ENCODE peak calls at places on chromosomes 7 and 10, in nine cellular contexts. Y is WERI-Rb-1, S is right lobe of liver, L is GM12865, V is IMR-90, H is uterus, J is foreskin keratinocyte, A is A549, O is AG04450. I is an unnamed sample.

GRCh38 chr7:18894155-18894554 is 223.3 kb downstream of the TWIST1 start:
- DNase-seq in O (no peak), Y (no peak), S (no peak), L (no peak), J (no peak), A (no peak), H (no peak), V (no peak), I (no peak)

GRCh38 chr7:1463685-1464223 is 4.5 kb upstream of the MICALL2 start:
- DNase-seq in Y (no peak), J (no peak), S (no peak), V (no peak), H (no peak), A (no peak), O (no peak), L (no peak), I (no peak)

GRCh38 chr10:92761576-92761975 is 71.8 kb downstream of the HHEX start:
- DNase-seq in S (no peak), H (no peak), A (no peak), Y (no peak), O (no peak), L (no peak), J (no peak), V (no peak), I (no peak)

GRCh38 chr7:105769951-105770628 is 106.3 kb downstream of the ATXN7L1 start:
- DNase-seq in S (no peak), J (no peak), O (no peak), A (peak), H (no peak), L (peak), Y (peak), V (peak), I (no peak)

GRCh38 chr10:17416442-17417211 is 37.8 kb downstream of the ST8SIA6 start:
- DNase-seq in V (no peak), S (no peak), A (no peak), L (no peak), J (no peak), H (no peak), O (no peak), Y (no peak), I (no peak)

GRCh38 chr7:5478568-5479045 is 55.0 kb upstream of the TNRC18 start:
- DNase-seq in J (no peak), L (no peak), O (no peak), H (no peak), S (no peak), V (no peak), A (no peak), Y (peak), I (no peak)

GRCh38 chr10:58813573-58813972 is 300.9 kb downstream of the BICC1 start:
- DNase-seq in O (no peak), S (peak), H (no peak), J (no peak), V (no peak), Y (no peak), L (no peak), A (no peak), I (no peak)

GRCh38 chr7:151089893-151090730 is 3.8 kb downstream of the AGAP3 start:
- DNase-seq in A (no peak), V (no peak), O (no peak), S (no peak), J (no peak), Y (peak), L (no peak), H (no peak), I (no peak)

GRCh38 chr7:51276967-51277366 is 39.6 kb downstream of the COBL start:
- DNase-seq in A (no peak), Y (no peak), L (no peak), V (no peak), O (no peak), J (no peak), S (no peak), H (no peak), I (no peak)

GRCh38 chr7:50069613-50070012 is 23.4 kb downstream of the ZPBP start:
- DNase-seq in L (peak), S (peak), H (peak), V (no peak), Y (no peak), A (no peak), O (no peak), J (no peak), I (no peak)

GRCh38 chr10:78215645-78216044 is 182.0 kb downstream of the RPS24 start:
- DNase-seq in A (no peak), S (no peak), Y (no peak), V (peak), H (peak), L (no peak), J (no peak), O (peak), I (no peak)

GRCh38 chr7:20170626-20171025 is 46.6 kb downstream of the MACC1 start:
- DNase-seq in H (no peak), Y (no peak), V (peak), O (no peak), J (no peak), S (no peak), A (no peak), L (no peak), I (no peak)

GRCh38 chr10:63054889-63055606 is 78.1 kb upstream of the NRBF2 start:
- DNase-seq in V (no peak), O (no peak), L (no peak), Y (no peak), S (no peak), A (no peak), J (peak), H (no peak), I (no peak)
- TF ChIP-seq CTCF in V (no peak), O (no peak), L (no peak), Y (no peak), S (no peak), A (no peak), J (no peak), H (no peak), I (no peak)

GRCh38 chr10:80196270-80196949 is 8.9 kb downstream of the ANXA11 start:
- DNase-seq in V (peak), H (no peak), S (peak), A (no peak), J (peak), O (no peak), L (peak), Y (no peak), I (no peak)

GRCh38 chr10:80199828-80200227 is 5.5 kb downstream of the ANXA11 start:
- DNase-seq in O (no peak), H (peak), V (peak), L (no peak), Y (no peak), A (no peak), S (no peak), J (no peak), I (no peak)

GRCh38 chr10:80196950-80197315 is 8.4 kb downstream of the ANXA11 start:
- DNase-seq in O (no peak), A (no peak), Y (no peak), J (no peak), S (no peak), H (no peak), L (no peak), V (no peak), I (no peak)

GRCh38 chr10:80200259-80200658 is 5.1 kb downstream of the ANXA11 start:
- DNase-seq in L (no peak), H (no peak), J (no peak), S (no peak), Y (no peak), O (no peak), V (no peak), A (no peak), I (no peak)

GRCh38 chr10:80197972-80198591 is 7.3 kb downstream of the ANXA11 start:
- DNase-seq in J (no peak), Y (no peak), O (no peak), H (no peak), L (no peak), A (no peak), V (no peak), S (no peak), I (no peak)
- TF ChIP-seq CTCF in J (no peak), Y (no peak), O (no peak), H (no peak), L (no peak), A (no peak), V (no peak), S (no peak), I (no peak)

DNA sequence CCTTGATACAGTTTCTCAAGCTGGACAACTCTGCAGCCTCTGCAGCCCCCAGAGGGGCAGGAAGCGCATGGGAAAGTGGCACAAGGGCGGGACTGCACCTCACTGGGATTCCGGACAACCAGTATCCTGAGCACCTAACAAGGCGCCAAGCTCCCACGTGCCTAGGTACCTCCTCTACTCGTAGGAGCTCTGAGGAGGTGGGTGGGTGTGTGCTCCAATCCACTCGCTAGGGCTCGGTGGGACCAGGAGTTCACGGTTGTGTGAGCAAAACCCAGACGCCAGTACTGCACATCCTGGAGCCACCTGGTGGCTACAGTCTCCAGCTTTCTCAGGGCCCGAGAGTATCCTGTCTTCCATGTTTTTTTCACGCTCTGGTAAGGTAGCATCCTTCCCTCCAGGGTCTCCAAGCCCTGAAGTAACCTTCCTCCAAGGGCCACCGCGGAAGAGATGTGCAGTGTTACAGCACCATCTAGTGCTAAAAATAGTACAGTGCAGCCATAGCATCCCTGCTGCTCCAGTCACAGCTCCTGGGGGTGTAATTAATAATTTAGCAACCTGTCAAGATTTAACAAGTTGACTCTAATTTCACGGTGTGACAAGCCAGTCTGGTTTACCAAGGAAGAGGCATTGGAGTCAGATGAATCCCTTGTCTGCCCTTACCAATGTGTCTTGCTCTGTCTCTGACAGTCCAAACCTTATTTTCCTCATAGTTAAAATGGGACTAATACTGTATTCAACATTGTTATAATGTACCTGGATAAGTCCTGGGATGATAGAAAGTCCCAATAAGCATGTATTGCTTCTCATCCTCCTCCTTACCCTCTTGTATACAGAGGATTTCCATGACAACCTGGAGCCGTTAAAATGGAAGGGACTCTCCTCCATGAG is 70.4 kb downstream of the HERPUD2 start:
- DNase-seq in L (peak), S (no peak), O (no peak), Y (peak), J (peak), V (peak), A (peak), H (no peak), I (no peak)
- TF ChIP-seq CTCF in L (peak), S (peak), O (peak), Y (peak), J (peak), V (peak), A (peak), H (peak), I (peak)

GRCh38 chr10:122051609-122052385 is 62.8 kb downstream of the TACC2 start:
- DNase-seq in J (peak), V (peak), L (no peak), A (peak), H (peak), S (peak), O (peak), Y (peak), I (no peak)
- TF ChIP-seq CTCF in J (peak), V (peak), L (no peak), A (peak), H (peak), S (peak), O (peak), Y (peak), I (peak)

DNA sequence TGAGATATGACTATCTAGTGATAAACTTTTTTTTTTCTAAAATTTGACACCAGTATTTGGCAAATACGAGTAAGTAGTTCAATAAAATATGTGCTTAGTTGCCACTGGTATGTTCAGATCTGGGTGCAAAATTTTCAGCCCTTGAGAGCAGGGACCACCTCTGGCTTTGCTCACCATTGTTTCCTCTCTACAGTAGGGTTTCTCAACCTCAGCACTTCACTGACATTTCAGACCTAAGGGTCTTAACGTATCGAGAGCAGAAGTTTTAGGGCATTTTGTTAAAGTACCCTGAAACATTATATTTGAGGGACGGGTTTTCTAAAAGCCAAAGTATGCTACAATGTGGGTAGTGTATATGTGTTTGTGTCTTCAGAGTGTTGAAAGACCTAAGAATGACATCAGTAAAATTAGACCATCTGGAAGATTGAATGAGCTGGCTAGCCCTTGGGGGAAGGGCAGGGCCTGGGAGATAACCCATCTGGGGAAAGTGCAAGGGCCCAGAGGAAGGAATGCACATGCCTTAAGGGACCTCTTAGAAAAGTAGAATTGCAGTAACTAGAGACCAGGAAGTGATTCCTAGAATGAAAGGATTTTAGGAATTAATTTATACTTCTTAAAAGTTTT is 11.8 kb downstream of the BZW2 start:
- DNase-seq in A (peak), J (peak), O (peak), V (peak), Y (peak), L (no peak), S (no peak), H (no peak), I (no peak)
- TF ChIP-seq CTCF in A (no peak), J (no peak), O (peak), V (peak), Y (no peak), L (no peak), S (no peak), H (no peak), I (peak)

GRCh38 chr10:55287346-55287745 is 486.3 kb upstream of the PCDH15 start:
- DNase-seq in H (no peak), S (no peak), L (no peak), O (no peak), A (no peak), V (no peak), Y (no peak), J (no peak), I (no peak)
- TF ChIP-seq CTCF in H (no peak), S (no peak), L (no peak), O (no peak), A (no peak), V (no peak), Y (no peak), J (no peak), I (peak)

GRCh38 chr7:37097276-37097675 is 351.4 kb downstream of the ELMO1 start:
- DNase-seq in J (no peak), A (no peak), V (no peak), Y (no peak), H (no peak), L (no peak), S (no peak), O (no peak), I (no peak)
- TF ChIP-seq CTCF in J (no peak), A (no peak), V (no peak), Y (peak), H (no peak), L (peak), S (no peak), O (no peak), I (peak)

GRCh38 chr7:145036592-145037386 is 200.9 kb upstream of the TPK1 start:
- DNase-seq in H (no peak), Y (peak), A (peak), L (peak), O (no peak), V (peak), S (peak), J (peak), I (no peak)
- TF ChIP-seq CTCF in H (peak), Y (peak), A (peak), L (peak), O (peak), V (peak), S (peak), J (peak), I (peak)

GRCh38 chr10:8060010-8060703 is 5.7 kb downstream of the GATA3 start:
- DNase-seq in L (peak), V (peak), Y (no peak), J (peak), S (no peak), A (no peak), H (no peak), O (no peak), I (no peak)
- TF ChIP-seq CTCF in L (no peak), V (no peak), Y (no peak), J (no peak), S (no peak), A (no peak), H (no peak), O (no peak), I (no peak)

GRCh38 chr7:23014681-23015080 is 751 bp upstream of the HYCC1 start:
- DNase-seq in V (no peak), L (no peak), S (no peak), O (no peak), A (no peak), Y (no peak), H (no peak), J (no peak), I (no peak)

GRCh38 chr7:23012186-23012585 is 1.7 kb downstream of the HYCC1 start:
- DNase-seq in S (no peak), H (no peak), Y (peak), O (no peak), A (no peak), V (no peak), J (peak), L (no peak), I (no peak)

GRCh38 chr7:23013715-23014649 is at the start of gene HYCC1:
- DNase-seq in L (peak), Y (peak), V (peak), S (peak), A (peak), O (peak), H (peak), J (peak), I (peak)

GRCh38 chr7:23011222-23011924 is 2.6 kb downstream of the HYCC1 start:
- DNase-seq in O (no peak), A (no peak), Y (no peak), J (no peak), S (no peak), L (no peak), H (no peak), V (no peak), I (no peak)

GRCh38 chr7:23012797-23013714 is 874 bp downstream of the HYCC1 start:
- DNase-seq in V (no peak), S (peak), L (peak), O (no peak), J (peak), A (peak), H (peak), Y (peak), I (no peak)
- TF ChIP-seq CTCF in V (no peak), S (no peak), L (no peak), O (no peak), J (peak), A (no peak), H (no peak), Y (no peak), I (peak)

I was measured in type B pancreatic cell.